ENCODE peak calls at places on chromosomes 11 and 22, in five cellular contexts. One of them, this sample, is unnamed.

GRCh38 chr22:28822930-28823481 is 22.6 kb upstream of the XBP1 start:
- DNase-seq in tibial artery: no peak
- DNase-seq in left ventricle myocardium inferior: no peak
- DNase-seq in fibroblast of the aortic adventitia: no peak
- DNase-seq in AG10803: no peak
- DNase-seq in this sample: no peak

GRCh38 chr22:44623771-44624510 is 78.1 kb upstream of the PRR5 start:
- DNase-seq in fibroblast of the aortic adventitia: peak; percentile 34
- DNase-seq in left ventricle myocardium inferior: no peak
- DNase-seq in tibial artery: no peak
- DNase-seq in AG10803: peak; percentile 18
- DNase-seq in this sample: peak; percentile 60

GRCh38 chr22:47092896-47093311 is 330.5 kb downstream of the TBC1D22A start:
- DNase-seq in tibial artery: peak; percentile 19
- DNase-seq in left ventricle myocardium inferior: no peak
- DNase-seq in fibroblast of the aortic adventitia: peak; percentile 72
- DNase-seq in AG10803: peak; percentile 75
- DNase-seq in this sample: peak; percentile 80

GRCh38 chr11:61162092-61162935 is 1.1 kb upstream of the VPS37C start:
- DNase-seq in tibial artery: no peak
- DNase-seq in AG10803: no peak
- DNase-seq in left ventricle myocardium inferior: no peak
- DNase-seq in fibroblast of the aortic adventitia: peak; percentile 51
- DNase-seq in this sample: peak; percentile 64

GRCh38 chr22:37313376-37314314 is 31.3 kb downstream of the CYTH4 start:
- DNase-seq in left ventricle myocardium inferior: no peak
- DNase-seq in tibial artery: no peak
- DNase-seq in fibroblast of the aortic adventitia: peak; percentile 41
- DNase-seq in AG10803: peak; percentile 19
- DNase-seq in this sample: peak; percentile 52

GRCh38 chr11:114162719-114163123 is 103.2 kb downstream of the ZBTB16 start:
- DNase-seq in AG10803: peak; percentile 99
- DNase-seq in tibial artery: peak; percentile 97
- DNase-seq in left ventricle myocardium inferior: peak; percentile 86
- DNase-seq in fibroblast of the aortic adventitia: peak; percentile 99
- DNase-seq in this sample: peak; percentile 100

GRCh38 chr11:88384678-88385015 is 47.1 kb upstream of the CTSC start:
- DNase-seq in left ventricle myocardium inferior: no peak
- DNase-seq in AG10803: peak; percentile 15
- DNase-seq in tibial artery: no peak
- DNase-seq in fibroblast of the aortic adventitia: peak; percentile 31
- DNase-seq in this sample: peak; percentile 53

GRCh38 chr11:39367526-39367925 is 2091.9 kb downstream of the LRRC4C start:
- DNase-seq in AG10803: no peak
- DNase-seq in tibial artery: no peak
- DNase-seq in fibroblast of the aortic adventitia: no peak
- DNase-seq in left ventricle myocardium inferior: no peak
- DNase-seq in this sample: no peak

GRCh38 chr11:129239207-129239606 is 47.1 kb upstream of the ARHGAP32 start:
- DNase-seq in fibroblast of the aortic adventitia: no peak
- DNase-seq in tibial artery: no peak
- DNase-seq in AG10803: no peak
- DNase-seq in left ventricle myocardium inferior: no peak
- DNase-seq in this sample: no peak

GRCh38 chr11:83069441-83070043 is 2.2 kb downstream of the RAB30 start:
- DNase-seq in tibial artery: no peak
- DNase-seq in AG10803: no peak
- DNase-seq in fibroblast of the aortic adventitia: no peak
- DNase-seq in left ventricle myocardium inferior: no peak
- DNase-seq in this sample: no peak

GRCh38 chr22:24426859-24427499 is 420 bp upstream of the ADORA2A start:
- DNase-seq in left ventricle myocardium inferior: no peak
- DNase-seq in fibroblast of the aortic adventitia: no peak
- DNase-seq in AG10803: no peak
- DNase-seq in tibial artery: no peak
- DNase-seq in this sample: no peak

GRCh38 chr22:27114186-27114585 is 456.8 kb downstream of the MIAT start:
- DNase-seq in AG10803: no peak
- DNase-seq in left ventricle myocardium inferior: no peak
- DNase-seq in tibial artery: peak; percentile 59
- DNase-seq in fibroblast of the aortic adventitia: no peak
- DNase-seq in this sample: no peak

GRCh38 chr22:28983788-28984441 is 77.7 kb downstream of the C22orf31 start:
- DNase-seq in fibroblast of the aortic adventitia: peak; percentile 40
- DNase-seq in tibial artery: no peak
- DNase-seq in left ventricle myocardium inferior: no peak
- DNase-seq in AG10803: peak; percentile 64
- DNase-seq in this sample: peak; percentile 34

GRCh38 chr11:101860694-101861371 is 54.0 kb upstream of the CEP126 start:
- DNase-seq in AG10803: peak; percentile 79
- DNase-seq in tibial artery: no peak
- DNase-seq in left ventricle myocardium inferior: no peak
- DNase-seq in fibroblast of the aortic adventitia: peak; percentile 83
- DNase-seq in this sample: peak; percentile 81

GRCh38 chr11:112697371-112697770 is 263.8 kb upstream of the NCAM1 start:
- DNase-seq in left ventricle myocardium inferior: no peak
- DNase-seq in tibial artery: no peak
- DNase-seq in fibroblast of the aortic adventitia: no peak
- DNase-seq in AG10803: no peak
- DNase-seq in this sample: no peak

GRCh38 chr11:72829884-72830533 is 15.8 kb downstream of the ATG16L2 start:
- DNase-seq in fibroblast of the aortic adventitia: no peak
- DNase-seq in left ventricle myocardium inferior: no peak
- DNase-seq in tibial artery: no peak
- DNase-seq in AG10803: no peak
- DNase-seq in this sample: no peak

GRCh38 chr22:28923826-28924732 is 40.7 kb downstream of the ZNRF3 start:
- DNase-seq in left ventricle myocardium inferior: no peak
- DNase-seq in tibial artery: no peak
- DNase-seq in AG10803: no peak
- DNase-seq in fibroblast of the aortic adventitia: no peak
- DNase-seq in this sample: no peak

DNA sequence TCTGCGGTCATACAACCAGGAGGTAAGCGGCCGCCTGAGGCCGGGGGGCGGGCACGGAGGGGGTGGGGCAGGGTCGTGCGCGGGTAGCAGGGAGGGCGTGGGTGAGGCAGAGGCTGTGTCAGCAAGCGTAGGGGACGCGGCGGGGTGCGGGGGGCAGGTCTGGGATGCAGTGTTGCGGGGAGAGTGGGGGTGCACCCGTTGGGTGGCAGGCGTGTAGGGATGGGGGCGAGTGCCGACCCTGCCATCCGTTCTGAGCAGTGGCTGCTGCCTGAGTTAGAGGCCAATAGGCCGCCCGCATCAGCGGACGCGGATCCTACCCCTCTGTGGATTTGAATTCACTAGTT is 1.4 kb downstream of the RIC8A start:
- DNase-seq in AG10803: no peak
- DNase-seq in fibroblast of the aortic adventitia: no peak
- DNase-seq in tibial artery: no peak
- DNase-seq in left ventricle myocardium inferior: no peak
- DNase-seq in this sample: no peak
- H3K4me3 ChIP-seq in AG10803: peak overlapping the region; percentile 99
- H3K4me3 ChIP-seq in fibroblast of the aortic adventitia: peak overlapping the region; percentile 80
- H3K4me3 ChIP-seq in tibial artery: peak overlapping the region; percentile 97
- H3K4me3 ChIP-seq in left ventricle myocardium inferior: peak overlapping the region; percentile 95
- H3K4me3 ChIP-seq in this sample: peak overlapping the region; percentile 97

DNA sequence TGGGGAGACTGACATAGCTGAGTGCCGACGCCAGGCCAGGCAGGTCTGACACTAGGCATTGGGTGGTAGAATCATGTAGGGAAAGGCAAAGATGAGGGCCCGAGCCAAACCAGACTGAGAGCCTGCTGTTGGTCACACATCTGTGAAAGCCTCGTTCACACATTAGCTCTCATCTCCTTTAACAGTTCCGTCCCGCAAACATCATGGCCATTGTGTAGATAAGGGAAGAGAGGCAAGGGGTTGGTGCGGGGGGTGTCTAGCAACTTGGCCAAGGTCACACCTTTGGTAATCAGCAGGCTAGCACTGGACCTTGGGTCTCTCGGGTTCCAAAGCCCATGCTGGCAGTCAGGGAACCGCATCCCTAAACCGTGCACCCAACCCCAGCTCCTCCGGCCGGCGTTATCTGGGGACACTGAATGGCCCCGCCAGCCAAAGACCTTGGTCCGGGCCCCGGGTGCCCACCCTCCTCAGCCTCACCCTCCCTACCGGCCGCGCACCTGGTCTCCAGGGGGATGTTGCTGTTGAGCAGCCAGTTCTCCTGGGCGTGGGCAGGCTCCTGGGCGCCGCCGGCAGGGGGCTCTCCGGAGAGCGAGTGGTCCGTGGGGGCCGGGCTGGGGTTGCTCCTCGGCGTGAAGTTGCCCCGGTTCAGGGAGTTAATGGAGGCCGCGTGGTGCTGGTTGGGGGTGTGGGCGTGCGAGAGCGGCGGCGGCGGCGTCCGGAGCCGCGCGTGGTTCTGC is 328.3 kb upstream of the NARS2 start:
- DNase-seq in tibial artery: no peak
- DNase-seq in left ventricle myocardium inferior: no peak
- DNase-seq in AG10803: no peak
- DNase-seq in fibroblast of the aortic adventitia: no peak
- DNase-seq in this sample: no peak
- TF ChIP-seq CTCF in tibial artery: no peak
- TF ChIP-seq CTCF in left ventricle myocardium inferior: no peak
- TF ChIP-seq CTCF in AG10803: no peak
- TF ChIP-seq CTCF in fibroblast of the aortic adventitia: no peak
- TF ChIP-seq CTCF in this sample: no peak

GRCh38 chr11:45900916-45901617 is 6.0 kb downstream of the FREY1 start:
- DNase-seq in tibial artery: no peak
- DNase-seq in left ventricle myocardium inferior: no peak
- DNase-seq in fibroblast of the aortic adventitia: peak; percentile 25
- DNase-seq in AG10803: peak; percentile 25
- DNase-seq in this sample: no peak
- H3K4me3 ChIP-seq in tibial artery: peak overlapping the region; percentile 53
- H3K4me3 ChIP-seq in left ventricle myocardium inferior: peak overlapping the region; percentile 73
- H3K4me3 ChIP-seq in fibroblast of the aortic adventitia: peak overlapping the region; percentile 73
- H3K4me3 ChIP-seq in AG10803: peak overlapping the region; percentile 57
- H3K4me3 ChIP-seq in this sample: no peak overlapping the region

GRCh38 chr11:96798445-96798844 is 408.6 kb downstream of the JRKL start:
- DNase-seq in tibial artery: no peak
- DNase-seq in fibroblast of the aortic adventitia: no peak
- DNase-seq in left ventricle myocardium inferior: no peak
- DNase-seq in AG10803: no peak
- DNase-seq in this sample: no peak

DNA sequence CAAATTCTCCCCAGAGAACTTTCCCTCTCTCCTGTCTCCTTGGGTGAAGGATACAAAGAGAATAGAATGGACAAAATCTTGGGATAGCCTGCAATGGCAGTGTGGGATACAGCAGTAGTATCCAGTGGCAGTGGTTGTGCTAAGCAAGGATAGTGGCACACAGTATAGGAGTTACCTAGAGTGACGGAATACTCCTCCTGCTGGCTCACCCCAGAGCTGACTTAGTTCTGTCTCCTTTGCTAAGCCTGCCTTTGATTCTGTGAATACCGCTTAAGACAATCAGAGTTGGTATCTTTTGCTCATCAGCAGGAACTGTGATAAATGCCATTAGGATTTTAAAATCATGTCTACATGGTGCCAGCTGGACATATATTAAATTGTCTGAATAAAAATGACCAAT is 404.3 kb downstream of the JRKL start:
- DNase-seq in AG10803: no peak
- DNase-seq in tibial artery: no peak
- DNase-seq in left ventricle myocardium inferior: no peak
- DNase-seq in fibroblast of the aortic adventitia: no peak
- DNase-seq in this sample: no peak
- TF ChIP-seq CTCF in AG10803: no peak
- TF ChIP-seq CTCF in tibial artery: no peak
- TF ChIP-seq CTCF in left ventricle myocardium inferior: no peak
- TF ChIP-seq CTCF in fibroblast of the aortic adventitia: no peak
- TF ChIP-seq CTCF in this sample: no peak

GRCh38 chr11:125371451-125371935 is 124.6 kb downstream of the FEZ1 start:
- DNase-seq in tibial artery: no peak
- DNase-seq in AG10803: no peak
- DNase-seq in left ventricle myocardium inferior: no peak
- DNase-seq in fibroblast of the aortic adventitia: no peak
- DNase-seq in this sample: no peak
- H3K4me3 ChIP-seq in tibial artery: no peak overlapping the region
- H3K4me3 ChIP-seq in AG10803: no peak overlapping the region
- H3K4me3 ChIP-seq in left ventricle myocardium inferior: no peak overlapping the region
- H3K4me3 ChIP-seq in fibroblast of the aortic adventitia: no peak overlapping the region
- H3K4me3 ChIP-seq in this sample: no peak overlapping the region

GRCh38 chr11:125192194-125192593 is 27.6 kb downstream of the PKNOX2 start:
- DNase-seq in AG10803: no peak
- DNase-seq in left ventricle myocardium inferior: no peak
- DNase-seq in tibial artery: no peak
- DNase-seq in fibroblast of the aortic adventitia: peak; percentile 37
- DNase-seq in this sample: no peak
- TF ChIP-seq CTCF in AG10803: no peak
- TF ChIP-seq CTCF in left ventricle myocardium inferior: no peak
- TF ChIP-seq CTCF in tibial artery: no peak
- TF ChIP-seq CTCF in fibroblast of the aortic adventitia: no peak
- TF ChIP-seq CTCF in this sample: no peak

DNA sequence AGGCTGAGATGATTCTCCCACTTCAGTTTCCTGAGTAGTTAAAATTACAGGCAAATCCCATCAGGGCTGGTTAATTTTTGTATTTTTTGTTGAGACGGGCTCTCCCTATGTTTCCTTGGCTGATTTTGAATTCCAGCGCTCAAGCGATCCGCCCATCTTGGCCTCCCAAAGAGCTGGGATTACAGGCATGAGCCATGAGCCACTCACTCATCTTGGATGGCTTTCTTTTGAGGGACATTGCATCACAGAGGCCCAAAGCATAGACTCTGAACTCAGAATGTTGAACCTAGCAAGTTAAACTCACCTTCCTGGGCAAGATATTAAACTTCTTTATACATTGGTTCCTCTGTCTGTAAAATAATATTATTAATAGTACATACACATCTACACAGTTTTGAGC is 762 bp upstream of the CARD16 start:
- DNase-seq in tibial artery: no peak
- DNase-seq in AG10803: peak; percentile 49
- DNase-seq in left ventricle myocardium inferior: no peak
- DNase-seq in fibroblast of the aortic adventitia: peak; percentile 46
- DNase-seq in this sample: peak; percentile 43
- H3K4me3 ChIP-seq in tibial artery: no peak overlapping the region
- H3K4me3 ChIP-seq in AG10803: no peak overlapping the region
- H3K4me3 ChIP-seq in left ventricle myocardium inferior: peak overlapping the region; percentile 63
- H3K4me3 ChIP-seq in fibroblast of the aortic adventitia: no peak overlapping the region
- H3K4me3 ChIP-seq in this sample: no peak overlapping the region

This sample was measured in cardiac fibroblast.